ENCODE peak calls at places on chromosomes 13 and 19, in six cellular contexts. S is stimulated activated CD4-positive, alpha-beta T cell treated with anti-CD3 and anti-CD28 coated beads, Interleukin-4, amount 100 ng/mL, for 48 hours; T is non-pigmented ciliary epithelial cell; C is NCI-H2171; P is Peyer's patch; E is AG09319. R is an unnamed sample.

GRCh38 chr13:75762066-75762937 is 126.2 kb downstream of the LMO7 start:
- DNase-seq in E (no peak), C (no peak), S (no peak), T (no peak), P (peak; percentile 21), R (no peak)

GRCh38 chr19:8373867-8374813 is 10.2 kb downstream of the ANGPTL4 start:
- DNase-seq in E (no peak), S (no peak), T (no peak), C (no peak), P (no peak), R (no peak)

GRCh38 chr19:17671906-17672305 is 16.2 kb downstream of the UNC13A start:
- DNase-seq in T (no peak), C (no peak), S (peak; percentile 10), E (no peak), P (no peak), R (no peak)

GRCh38 chr13:99559560-99559959 is 58.3 kb downstream of the TM9SF2 start:
- DNase-seq in S (no peak), E (no peak), T (no peak), P (no peak), C (no peak), R (no peak)

GRCh38 chr19:14369399-14370168 is 11.7 kb upstream of the ADGRE5 start:
- DNase-seq in S (peak; percentile 79), E (no peak), P (peak; percentile 64), C (no peak), T (no peak), R (no peak)

GRCh38 chr13:29858231-29858630 is 7.8 kb upstream of the UBL3 start:
- DNase-seq in P (no peak), E (no peak), S (no peak), T (no peak), C (no peak), R (no peak)

GRCh38 chr13:80988752-80989151 is 647.8 kb upstream of the SPRY2 start:
- DNase-seq in P (no peak), T (no peak), E (no peak), C (no peak), S (no peak), R (no peak)

GRCh38 chr19:38691938-38692457 is 44.5 kb downstream of the ACTN4 start:
- DNase-seq in S (no peak), P (no peak), C (no peak), E (peak; percentile 88), T (peak; percentile 95), R (no peak)

GRCh38 chr13:24664726-24665409 is 15.3 kb upstream of the ATP12A start:
- DNase-seq in C (no peak), E (no peak), T (peak; percentile 88), P (no peak), S (no peak), R (no peak)

GRCh38 chr19:19643158-19644053 is at the start of gene GMIP:
- DNase-seq in T (no peak), E (no peak), C (peak; percentile 46), P (peak; percentile 94), S (peak; percentile 85), R (no peak)

GRCh38 chr19:48795855-48796142 is 15.0 kb downstream of the BCAT2 start:
- DNase-seq in E (no peak), S (no peak), T (no peak), P (no peak), C (no peak), R (no peak)

GRCh38 chr13:27728271-27728670 is 64.0 kb upstream of the GSX1 start:
- DNase-seq in P (no peak), S (no peak), T (no peak), C (no peak), E (no peak), R (no peak)

GRCh38 chr19:47882890-47883289 is 3.2 kb downstream of the SULT2A1 start:
- DNase-seq in P (no peak), E (no peak), S (no peak), T (no peak), C (no peak), R (no peak)

GRCh38 chr19:15124572-15125231 is 17.5 kb downstream of the SYDE1 start:
- DNase-seq in C (no peak), T (no peak), E (no peak), P (peak; percentile 20), S (no peak), R (no peak)

GRCh38 chr19:10086904-10087256 is 763 bp downstream of the SHFL start:
- DNase-seq in C (no peak), P (no peak), S (no peak), E (no peak), T (no peak), R (no peak)

GRCh38 chr19:4704317-4704673 is 19.3 kb downstream of the DPP9 start:
- DNase-seq in T (no peak), S (no peak), P (no peak), C (no peak), E (no peak), R (no peak)

GRCh38 chr13:105202384-105202783 is 1333.1 kb downstream of the EFNB2 start:
- DNase-seq in E (no peak), T (no peak), C (no peak), P (no peak), S (no peak), R (peak; percentile 26)

GRCh38 chr13:76845865-76846264 is 40.3 kb downstream of the KCTD12 start:
- DNase-seq in S (no peak), E (no peak), T (no peak), P (no peak), C (no peak), R (no peak)

GRCh38 chr19:34925278-34925855 is 1.3 kb upstream of the ZNF30 start:
- DNase-seq in C (no peak), P (no peak), T (no peak), S (no peak), E (no peak), R (no peak)